ENCODE peak calls at places on chromosomes 13 and 19, in seven cellular contexts. F is transverse colon, U is adrenal gland, Y is uterus, C is sigmoid colon, P is tibial nerve, G is ovary. V is an unnamed sample.

GRCh38 chr19:38318595-38319142 is 976 bp upstream of the KCNK6 start:
- DNase-seq in C (peak; percentile 86), Y (peak; percentile 66), F (no peak), P (no peak), G (no peak), U (no peak), V (no peak)

GRCh38 chr13:93039131-93039530 is 187.5 kb upstream of the GPC6 start:
- DNase-seq in C (no peak), G (no peak), F (no peak), P (no peak), Y (no peak), U (no peak), V (no peak)

GRCh38 chr13:84481958-84482357 is 599.7 kb upstream of the SLITRK1 start:
- DNase-seq in F (no peak), G (no peak), P (no peak), C (no peak), U (no peak), Y (no peak), V (no peak)

GRCh38 chr19:58582985-58583384 is 9.8 kb upstream of the MZF1 start:
- DNase-seq in F (no peak), U (no peak), Y (no peak), C (no peak), G (no peak), P (no peak), V (no peak)

GRCh38 chr13:85896516-85897450 is 97.6 kb upstream of the SLITRK6 start:
- DNase-seq in F (no peak), C (no peak), G (no peak), Y (no peak), U (no peak), P (no peak), V (no peak)

GRCh38 chr19:56707821-56708220 is 36.3 kb upstream of the ZNF835 start:
- DNase-seq in P (no peak), F (no peak), Y (no peak), G (no peak), C (no peak), U (no peak), V (no peak)

GRCh38 chr13:37109080-37109678 is 3.7 kb upstream of the CSNK1A1L start:
- DNase-seq in C (no peak), Y (no peak), P (no peak), G (no peak), U (no peak), F (no peak), V (no peak)

GRCh38 chr13:83732755-83733154 is 149.5 kb downstream of the SLITRK1 start:
- DNase-seq in P (no peak), U (no peak), F (no peak), G (no peak), Y (no peak), C (no peak), V (no peak)

GRCh38 chr19:43504426-43505185 is at the start of gene PHLDB3:
- DNase-seq in G (peak; percentile 59), U (peak; percentile 64), C (peak; percentile 76), F (peak; percentile 60), Y (no peak), P (no peak), V (peak; percentile 55)

GRCh38 chr13:95498886-95499285 is 53.6 kb upstream of the CLDN10 start:
- DNase-seq in G (no peak), Y (no peak), F (no peak), P (no peak), U (no peak), C (no peak), V (no peak)

GRCh38 chr13:58619396-58620113 is 988.0 kb downstream of the PCDH17 start:
- DNase-seq in G (no peak), P (no peak), C (no peak), F (no peak), U (no peak), Y (no peak), V (no peak)

GRCh38 chr19:5914358-5914774 is 312 bp downstream of the CAPS start:
- DNase-seq in C (no peak), P (no peak), Y (no peak), F (no peak), G (no peak), U (no peak), V (no peak)

GRCh38 chr19:28489126-28489660 is 723.8 kb downstream of the UQCRFS1 start:
- DNase-seq in C (no peak), P (no peak), U (no peak), G (no peak), Y (no peak), F (no peak), V (no peak)

GRCh38 chr13:59318320-59318930 is 845.3 kb downstream of the DIAPH3 start:
- DNase-seq in F (peak; percentile 54), G (peak; percentile 30), P (peak; percentile 31), U (peak; percentile 86), C (no peak), Y (no peak), V (peak; percentile 69)

GRCh38 chr19:4914736-4915501 is 5.6 kb downstream of the UHRF1 start:
- DNase-seq in C (no peak), G (no peak), P (no peak), Y (no peak), F (peak; percentile 89), U (no peak), V (no peak)

GRCh38 chr13:72864142-72865035 is 82.5 kb downstream of the PIBF1 start:
- DNase-seq in C (no peak), U (no peak), P (no peak), Y (no peak), G (no peak), F (no peak), V (no peak)

GRCh38 chr19:2529473-2529918 is 53.6 kb downstream of the GADD45B start:
- DNase-seq in F (peak; percentile 42), U (no peak), Y (no peak), G (no peak), P (no peak), C (no peak), V (no peak)

GRCh38 chr19:29421186-29421525 is 104.6 kb upstream of the VSTM2B start:
- DNase-seq in G (no peak), P (no peak), C (no peak), F (no peak), Y (no peak), U (no peak), V (no peak)

GRCh38 chr13:80307401-80307987 is 33.4 kb downstream of the SPRY2 start:
- DNase-seq in Y (no peak), F (no peak), C (no peak), U (no peak), G (no peak), P (no peak), V (no peak)

GRCh38 chr19:39941151-39941550 is 6.7 kb upstream of the FCGBP start:
- DNase-seq in Y (no peak), F (no peak), P (no peak), G (no peak), C (no peak), U (no peak), V (no peak)

GRCh38 chr13:51821666-51822065 is 17.7 kb upstream of the DHRS12 start:
- DNase-seq in Y (no peak), P (no peak), G (no peak), F (no peak), C (peak; percentile 29), U (no peak), V (no peak)

GRCh38 chr13:24557121-24557520 is 44.5 kb upstream of the PARP4 start:
- DNase-seq in F (no peak), Y (no peak), U (no peak), G (no peak), C (no peak), P (no peak), V (no peak)

GRCh38 chr13:66831317-66831716 is 398.8 kb downstream of the PCDH9 start:
- DNase-seq in U (no peak), P (no peak), F (no peak), G (no peak), C (no peak), Y (no peak), V (no peak)

GRCh38 chr13:50576156-50576555 is 267.3 kb downstream of the DLEU7 start:
- DNase-seq in C (no peak), P (no peak), G (no peak), U (no peak), F (peak; percentile 62), Y (no peak), V (peak; percentile 75)

GRCh38 chr13:25561842-25562241 is 190.1 kb downstream of the ATP8A2 start:
- DNase-seq in C (no peak), F (no peak), Y (no peak), P (no peak), U (no peak), G (no peak), V (no peak)

GRCh38 chr13:106691251-106691650 is 123.3 kb upstream of the ARGLU1 start:
- DNase-seq in U (no peak), F (no peak), P (no peak), C (no peak), G (no peak), Y (no peak), V (no peak)

DNA sequence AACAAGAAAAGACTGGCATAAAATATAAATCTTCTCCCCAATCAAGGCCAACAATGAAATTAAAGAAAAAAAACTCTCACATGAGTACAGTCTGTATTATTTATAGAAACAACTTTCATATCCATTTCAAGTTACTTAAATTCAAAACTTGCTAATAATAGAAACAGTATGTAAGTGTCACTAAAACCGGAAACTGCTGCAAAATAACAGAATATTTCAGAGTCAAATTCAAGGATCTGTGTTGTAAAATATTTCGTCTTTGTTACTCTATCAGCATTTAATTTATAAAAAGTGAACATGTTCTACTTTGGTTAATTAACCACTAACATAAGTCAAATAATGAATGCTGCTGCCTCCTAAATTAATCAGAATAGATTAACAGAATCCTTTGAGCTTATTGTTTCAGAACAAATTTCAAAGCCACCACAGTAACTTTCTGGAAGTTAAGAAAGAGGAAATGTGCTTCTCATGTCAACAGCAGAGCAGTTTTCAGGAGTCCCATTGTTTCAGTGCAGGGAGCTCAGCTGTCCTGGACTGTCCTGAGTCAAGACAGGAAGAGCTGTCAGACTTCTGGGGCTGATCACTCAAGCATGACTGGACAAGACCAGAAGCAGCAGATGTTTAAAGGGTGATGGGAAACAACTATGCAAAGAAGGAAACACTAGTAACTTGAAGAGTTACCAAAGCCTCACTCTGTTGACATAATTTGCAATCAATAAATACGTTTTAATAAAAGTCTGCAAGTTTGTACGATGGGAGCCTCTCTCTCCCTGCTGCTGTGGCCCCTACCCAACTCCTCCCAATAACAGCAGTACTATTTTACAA is 76.9 kb downstream of the FOXO1 start:
- DNase-seq in C (peak; percentile 68), U (peak; percentile 76), P (no peak), G (no peak), F (peak; percentile 48), Y (no peak), V (no peak)
- H3K27ac ChIP-seq in C (peak overlapping the region; percentile 33), U (peak overlapping the region; percentile 50), P (no peak overlapping the region), G (no peak overlapping the region), F (peak overlapping the region; percentile 51), Y (peak overlapping the region; percentile 63), V (no peak overlapping the region)

GRCh38 chr19:45780448-45781281 is 1.6 kb downstream of the DMPK start:
- DNase-seq in U (no peak), P (no peak), G (peak; percentile 33), F (no peak), C (peak; percentile 71), Y (peak; percentile 52), V (no peak)
- TF ChIP-seq POLR2A in U (no peak), P (no peak), G (no peak), F (no peak), C (no peak), Y (no peak), V (no peak)

GRCh38 chr13:114035583-114036501 is 62.0 kb upstream of the C13orf46 start:
- DNase-seq in G (no peak), P (peak; percentile 51), U (peak; percentile 65), F (no peak), C (no peak), Y (no peak), V (no peak)
- H3K27ac ChIP-seq in G (no peak overlapping the region), P (peak overlapping the region; percentile 69), U (peak overlapping the region; percentile 47), F (peak overlapping the region; percentile 41), C (peak overlapping the region; percentile 57), Y (peak overlapping the region; percentile 84), V (no peak overlapping the region)

GRCh38 chr19:49499030-49499670 is 2.9 kb downstream of the RPS11 start:
- DNase-seq in Y (no peak), F (no peak), U (peak; percentile 83), G (no peak), P (no peak), C (no peak), V (no peak)
- TF ChIP-seq POLR2A in Y (no peak), F (no peak), U (no peak), G (no peak), P (no peak), C (no peak), V (no peak)

V was measured in right lobe of liver.